ENCODE peak calls at places on chromosome 12, in four cellular contexts. C is Peyer's patch, T is IMR-90, B is adrenal gland. J is an unnamed sample.

GRCh38 chr12:58540480-58541299 is 379.6 kb downstream of the LRIG3 start:
- DNase-seq in C (peak; percentile 60), T (peak; percentile 91), B (peak; percentile 87), J (peak; percentile 67)

GRCh38 chr12:94312388-94312787 is 147.3 kb downstream of the CEP83 start:
- DNase-seq in T (no peak), C (no peak), B (no peak), J (no peak)

GRCh38 chr12:75623631-75624118 is 112.3 kb upstream of the KRR1 start:
- DNase-seq in C (no peak), B (no peak), T (peak; percentile 33), J (no peak)

GRCh38 chr12:75877588-75878381 is 153.8 kb downstream of the PHLDA1 start:
- DNase-seq in T (peak; percentile 34), C (no peak), B (no peak), J (no peak)

GRCh38 chr12:108854453-108855283 is 2.7 kb downstream of the SSH1 start:
- DNase-seq in B (peak; percentile 82), C (no peak), T (peak; percentile 100), J (peak; percentile 65)

GRCh38 chr12:20188930-20189653 is 179.2 kb upstream of the PDE3A start:
- DNase-seq in C (no peak), T (no peak), B (no peak), J (no peak)

GRCh38 chr12:66288121-66288520 is 14.2 kb upstream of the HELB start:
- DNase-seq in B (no peak), C (no peak), T (no peak), J (no peak)

GRCh38 chr12:70230934-70231606 is 12.2 kb upstream of the CNOT2 start:
- DNase-seq in T (no peak), C (no peak), B (no peak), J (no peak)

GRCh38 chr12:48486261-48486660 is 4.0 kb downstream of the C12orf54 start:
- DNase-seq in B (no peak), C (no peak), T (no peak), J (no peak)

GRCh38 chr12:91109148-91109564 is 2.1 kb downstream of the LUM start:
- DNase-seq in B (peak; percentile 79), T (peak; percentile 80), C (peak; percentile 78), J (peak; percentile 63)

GRCh38 chr12:67040861-67041137 is 228.4 kb upstream of the CAND1 start:
- DNase-seq in C (no peak), T (no peak), B (no peak), J (no peak)

GRCh38 chr12:56469007-56469930 is 891 bp downstream of the SPRYD4 start:
- DNase-seq in C (peak; percentile 56), T (no peak), B (peak; percentile 74), J (peak; percentile 40)

GRCh38 chr12:97404549-97404948 is 58.1 kb upstream of the RMST start:
- DNase-seq in C (no peak), T (peak; percentile 6), B (peak; percentile 65), J (no peak)

DNA sequence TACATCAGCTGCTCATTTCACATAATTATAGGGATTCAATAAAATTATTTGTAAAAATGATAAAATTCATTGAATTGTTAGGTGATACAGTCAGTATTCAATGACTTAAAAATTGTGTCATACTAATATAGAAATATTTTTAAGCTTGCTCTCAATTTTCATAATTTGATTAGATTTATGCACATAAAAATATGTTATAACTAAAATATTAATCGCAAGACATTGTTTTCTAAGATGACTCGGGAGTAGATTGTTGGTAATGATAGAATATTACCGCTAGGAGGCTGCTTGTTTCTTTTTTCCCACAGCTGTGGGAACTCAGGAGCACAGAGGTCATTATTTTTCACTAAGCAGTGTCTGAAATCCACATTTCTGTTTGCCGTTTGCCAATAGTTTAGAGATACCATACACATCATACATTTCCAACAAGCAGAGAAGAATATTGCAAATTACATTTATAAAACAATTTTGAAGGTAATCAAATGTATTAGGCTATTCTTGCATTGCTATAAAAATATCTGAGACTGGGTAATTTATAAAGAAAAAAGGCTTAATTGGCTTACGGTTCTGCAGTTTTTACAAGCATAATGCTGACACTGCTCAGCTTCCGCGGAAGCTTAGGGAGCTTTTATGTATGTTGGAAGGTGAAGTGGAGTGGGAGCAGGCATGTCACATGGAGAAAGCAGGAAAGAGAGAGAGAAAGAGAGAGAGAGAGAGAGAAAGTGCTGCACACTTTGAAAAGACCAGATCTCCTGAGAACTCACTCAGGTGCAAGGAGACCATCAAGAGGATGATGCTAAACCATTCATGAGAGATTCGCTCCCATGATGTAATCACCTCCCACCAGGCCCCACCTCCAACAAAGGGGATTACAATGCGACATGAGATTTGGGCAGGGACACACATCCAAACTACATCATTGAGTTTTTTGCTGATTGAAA is 9.2 kb downstream of the CD69 start:
- DNase-seq in T (peak; percentile 16), B (no peak), C (no peak), J (no peak)
- TF ChIP-seq CTCF in T (peak; percentile 51), B (no peak), C (peak; percentile 45), J (no peak)

DNA sequence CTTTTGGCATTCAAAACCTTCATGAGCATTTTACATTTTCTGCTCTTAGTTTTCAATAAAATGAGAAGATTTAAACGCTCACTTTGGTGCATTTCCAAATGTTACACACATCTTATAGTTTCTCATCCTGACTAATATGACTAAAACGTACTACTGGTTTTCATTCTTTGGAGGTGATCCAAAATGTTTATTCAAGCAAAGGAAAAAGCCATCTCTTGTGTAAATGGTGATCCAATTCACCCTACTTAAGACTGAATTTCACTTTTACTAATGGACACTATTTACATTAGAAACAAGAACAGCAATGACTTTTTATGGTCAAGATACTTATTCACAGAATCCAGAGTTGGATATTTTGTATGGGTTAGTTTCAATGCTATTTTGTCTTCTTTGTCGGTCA is 86.6 kb downstream of the KITLG start:
- DNase-seq in C (no peak), T (peak; percentile 97), B (no peak), J (no peak)
- H3K27me3 ChIP-seq in C (no peaks in the 10 kb centered on the region), T (no peaks in the 10 kb centered on the region), B (no peaks in the 10 kb centered on the region), J (no peaks in the 10 kb centered on the region)

GRCh38 chr12:111440152-111440551 is 34.4 kb downstream of the SH2B3 start:
- DNase-seq in C (no peak), B (no peak), T (no peak), J (no peak)
- TF ChIP-seq POLR2A in C (no peak), B (no peak), T (no peak), J (no peak)

GRCh38 chr12:54405106-54405505 is 14.0 kb downstream of the ITGA5 start:
- DNase-seq in B (no peak), C (no peak), T (no peak), J (no peak)
- TF ChIP-seq CTCF in B (no peak), C (no peak), T (no peak), J (no peak)

DNA sequence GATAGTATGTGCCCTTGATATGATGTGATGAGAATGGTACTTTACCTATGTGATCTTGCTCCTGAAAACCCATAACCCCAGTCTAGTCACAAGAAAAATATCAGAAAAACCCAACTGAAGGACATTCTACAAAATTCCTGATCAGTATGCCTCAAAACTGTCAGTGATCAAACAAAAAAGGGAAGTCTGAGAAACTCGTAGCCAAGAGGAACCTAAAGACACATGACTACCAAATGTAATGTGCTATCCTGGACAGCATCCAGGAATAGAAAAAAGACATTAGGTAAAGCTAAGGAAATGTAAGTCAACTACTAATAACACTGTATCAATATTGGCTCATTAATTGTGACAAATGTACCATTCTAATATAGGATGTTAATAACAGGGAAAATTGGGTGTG is 4.1 kb upstream of the WIF1 start:
- DNase-seq in C (no peak), T (no peak), B (no peak), J (no peak)
- H3K27me3 ChIP-seq in C (no peaks in the 10 kb centered on the region), T (peaks cover 42% of the 10 kb centered on the region), B (peaks cover 36% of the 10 kb centered on the region), J (peaks cover 32% of the 10 kb centered on the region)

GRCh38 chr12:104273503-104273902 is 30.0 kb upstream of the EID3 start:
- DNase-seq in C (no peak), B (no peak), T (no peak), J (no peak)

GRCh38 chr12:104276192-104277131 is 27.1 kb upstream of the EID3 start:
- DNase-seq in B (no peak), T (no peak), C (no peak), J (no peak)

GRCh38 chr12:104275689-104276088 is 27.9 kb upstream of the EID3 start:
- DNase-seq in C (no peak), T (peak; percentile 53), B (no peak), J (no peak)

GRCh38 chr12:104274811-104275210 is 28.7 kb upstream of the EID3 start:
- DNase-seq in B (no peak), C (no peak), T (no peak), J (no peak)

DNA sequence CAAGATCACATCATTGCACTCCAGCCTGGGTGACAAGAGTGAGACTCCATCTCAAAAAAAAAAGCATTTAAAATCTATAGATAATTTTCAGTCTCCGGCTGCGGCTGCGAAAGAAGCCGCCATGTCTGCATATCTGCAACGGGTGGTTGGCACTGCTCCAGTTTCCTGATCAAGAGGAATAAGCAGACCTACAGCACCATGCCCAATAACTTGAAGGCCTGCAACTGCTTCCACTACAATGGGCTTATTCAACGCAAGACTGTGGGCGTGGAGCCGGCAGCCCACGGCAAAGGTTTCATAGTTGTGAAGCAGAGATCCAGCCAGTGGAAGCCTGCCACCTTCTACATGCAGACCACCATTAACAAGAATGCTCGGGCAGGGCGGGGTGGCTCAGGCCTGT is 30.6 kb upstream of the EID3 start:
- DNase-seq in C (no peak), T (no peak), B (no peak), J (no peak)
- TF ChIP-seq POLR2A in C (no peak), T (no peak), B (no peak), J (no peak)

GRCh38 chr12:79344855-79345840 is 345.6 kb downstream of the PAWR start:
- DNase-seq in T (peak; percentile 50), B (no peak), C (no peak), J (no peak)
- TF ChIP-seq CTCF in T (peak; percentile 57), B (peak; percentile 30), C (peak; percentile 55), J (peak; percentile 51)

J was measured in heart left ventricle.